ENCODE peak calls at places on chromosomes 16 and 17, in five cellular contexts. C, J, V, F and G are unnamed samples.

GRCh38 chr17:57875109-57876022 is 25.5 kb upstream of the MRPS23 start:
- DNase-seq in C (peak; percentile 88), J (peak; percentile 94), V (peak; percentile 71), F (no peak), G (peak; percentile 94)

GRCh38 chr17:7213895-7214299 is 5.7 kb downstream of the DLG4 start:
- DNase-seq in C (no peak), J (no peak), V (peak; percentile 71), F (no peak), G (peak; percentile 99)

GRCh38 chr16:75385507-75386152 is 47.7 kb downstream of the CFDP1 start:
- DNase-seq in C (no peak), J (no peak), V (no peak), F (peak; percentile 60), G (no peak)

GRCh38 chr17:72497915-72498314 is 377.1 kb downstream of the SOX9 start:
- DNase-seq in C (no peak), J (no peak), V (no peak), F (no peak), G (no peak)

GRCh38 chr16:72833491-72833890 is 214.4 kb downstream of the ZFHX3 start:
- DNase-seq in C (no peak), J (no peak), V (no peak), F (no peak), G (no peak)

GRCh38 chr16:22191966-22192260 is 14.2 kb upstream of the EEF2K start:
- DNase-seq in C (no peak), J (no peak), V (no peak), F (no peak), G (no peak)

GRCh38 chr17:77606146-77606864 is 352.2 kb upstream of the TNRC6C start:
- DNase-seq in C (no peak), J (no peak), V (no peak), F (no peak), G (no peak)

GRCh38 chr16:64147941-64148340 is 973.9 kb downstream of the CDH11 start:
- DNase-seq in C (no peak), J (no peak), V (no peak), F (no peak), G (no peak)

GRCh38 chr16:80932725-80933124 is 74.0 kb downstream of the CMC2 start:
- DNase-seq in C (peak; percentile 73), J (peak; percentile 22), V (peak; percentile 28), F (no peak), G (no peak)

GRCh38 chr17:17205368-17206148 is 575 bp downstream of the PLD6 start:
- DNase-seq in C (peak; percentile 78), J (no peak), V (peak; percentile 73), F (peak; percentile 52), G (peak; percentile 59)

GRCh38 chr17:66665194-66665593 is 169.7 kb upstream of the CACNG5 start:
- DNase-seq in C (no peak), J (no peak), V (no peak), F (no peak), G (no peak)

GRCh38 chr17:2396568-2397246 is 4.2 kb downstream of the MNT start:
- DNase-seq in C (peak; percentile 95), J (peak; percentile 89), V (peak; percentile 93), F (peak; percentile 37), G (peak; percentile 99)

GRCh38 chr17:46962374-46962790 is 16.7 kb downstream of the RPRML start:
- DNase-seq in C (peak; percentile 32), J (no peak), V (no peak), F (no peak), G (no peak)

DNA sequence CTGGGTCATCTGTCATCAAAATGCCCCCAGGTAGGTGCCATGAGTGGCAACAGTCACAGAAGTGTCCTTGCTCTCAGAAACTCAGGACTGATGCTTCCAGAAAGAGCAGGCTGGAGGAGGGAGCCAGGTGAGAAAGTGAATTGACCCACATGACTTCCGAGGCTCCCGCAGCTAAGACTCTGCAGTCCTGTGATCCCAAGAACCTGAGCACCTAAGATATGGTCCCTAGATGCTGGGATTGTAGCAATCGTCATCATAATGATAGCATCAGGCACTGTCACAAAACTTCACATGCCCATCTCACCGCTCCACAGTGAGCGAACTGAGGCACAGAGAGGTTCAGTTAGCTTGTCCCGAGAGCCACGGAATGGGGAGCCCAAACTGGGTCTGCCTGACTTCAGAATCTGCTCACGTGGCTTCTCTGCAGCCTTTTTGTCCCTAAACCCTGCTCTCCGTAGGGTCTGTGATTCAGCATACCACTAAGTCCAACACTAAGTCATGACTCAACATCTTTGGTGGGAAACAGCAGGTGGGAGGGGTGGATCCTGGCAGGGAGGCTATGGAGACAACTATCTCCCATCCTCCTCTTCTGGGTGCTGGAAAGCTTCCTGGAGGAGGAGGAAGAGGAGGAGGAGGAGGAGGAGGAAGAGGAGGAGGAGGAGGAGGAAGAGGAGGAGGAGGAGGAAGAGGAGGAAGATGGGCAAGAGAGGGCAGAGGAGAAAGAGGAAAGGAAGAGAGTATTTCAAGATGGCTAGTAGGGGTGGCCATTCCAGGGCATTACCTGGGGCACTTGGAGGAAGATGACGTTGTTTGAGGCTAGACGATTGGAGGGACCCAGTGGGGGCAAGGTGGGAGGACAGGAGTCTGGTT is 55.5 kb upstream of the DLX4 start:
- DNase-seq in C (no peak), J (no peak), V (no peak), F (no peak), G (no peak)
- H3K4me1 ChIP-seq in C (no peaks in the 10 kb centered on the region), J (no peaks in the 10 kb centered on the region), V (peaks cover 15% of the 10 kb centered on the region), F (peaks cover 5% of the 10 kb centered on the region), G (peaks cover 4% of the 10 kb centered on the region)

DNA sequence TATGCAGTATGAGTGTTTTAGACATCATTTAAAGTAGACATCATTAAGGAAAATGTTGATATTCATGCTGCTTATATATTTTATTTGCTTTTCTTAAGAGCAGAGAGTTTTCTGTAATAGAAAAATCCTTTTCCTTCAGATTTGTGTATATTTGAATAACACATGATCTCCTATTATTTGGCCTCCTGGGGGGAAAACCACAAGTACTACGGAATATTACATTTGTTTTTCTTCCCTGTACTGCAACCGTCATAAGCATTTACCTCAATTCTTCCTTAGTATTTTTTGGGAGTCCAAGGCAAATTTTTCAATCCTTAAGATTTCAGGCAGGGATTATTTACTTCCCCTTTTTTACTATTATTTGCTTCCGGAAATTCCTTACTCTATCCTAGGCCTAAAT is 6.0 kb downstream of the RSPRY1 start:
- DNase-seq in C (no peak), J (no peak), V (no peak), F (no peak), G (no peak)
- H3K4me1 ChIP-seq in C (peaks cover 45% of the 10 kb centered on the region), J (no peaks in the 10 kb centered on the region), V (peaks cover 92% of the 10 kb centered on the region), F (peaks cover 21% of the 10 kb centered on the region), G (no peaks in the 10 kb centered on the region)

DNA sequence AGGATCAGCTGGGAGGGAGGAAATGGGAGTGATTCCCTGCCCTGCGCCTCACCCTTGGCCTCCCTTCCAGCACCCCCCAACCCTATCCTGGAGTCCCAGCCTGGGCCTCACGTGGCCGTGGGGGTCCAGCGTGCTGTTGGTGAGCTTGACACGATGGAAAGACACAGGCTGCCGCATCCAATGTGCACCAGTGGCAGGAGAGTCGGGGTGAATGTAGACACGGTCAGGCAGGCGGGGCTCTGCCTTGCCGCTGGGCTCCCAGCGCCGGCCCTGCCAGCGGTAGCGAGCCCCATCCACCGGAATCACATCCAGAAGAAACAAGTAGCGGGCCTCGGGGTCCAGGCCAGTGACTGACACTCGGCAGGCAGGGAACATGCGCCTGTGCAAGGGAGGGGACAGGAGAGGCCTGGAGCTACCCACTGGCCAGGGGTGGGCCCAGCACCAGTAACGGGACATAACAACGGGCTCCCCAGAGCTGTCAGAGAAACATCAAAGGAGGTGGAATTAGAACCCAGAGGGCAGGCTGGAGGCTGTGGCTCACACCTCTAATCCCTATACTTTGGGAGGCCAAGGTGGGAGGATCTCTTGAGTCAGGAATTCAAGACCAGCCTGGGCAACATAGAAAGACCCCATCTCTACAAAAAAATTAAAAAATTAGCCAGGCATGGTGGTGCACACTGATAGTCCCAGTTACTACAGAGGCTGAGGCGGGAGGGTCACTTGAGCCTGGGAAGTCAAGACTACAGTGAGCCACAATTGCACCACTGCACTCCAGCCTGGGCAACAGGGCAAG is 2.7 kb downstream of the TBX6 start:
- DNase-seq in C (peak; percentile 60), J (no peak), V (no peak), F (no peak), G (no peak)
- H3K4me1 ChIP-seq in C (peaks cover 28% of the 10 kb centered on the region), J (peaks cover 5% of the 10 kb centered on the region), V (peaks cover 29% of the 10 kb centered on the region), F (peaks cover 40% of the 10 kb centered on the region), G (no peaks in the 10 kb centered on the region)

GRCh38 chr16:89473791-89474414 is 16.5 kb downstream of the ANKRD11 start:
- DNase-seq in C (no peak), J (no peak), V (no peak), F (no peak), G (no peak)
- H3K4me1 ChIP-seq in C (peaks cover 79% of the 10 kb centered on the region), J (peaks cover 5% of the 10 kb centered on the region), V (peaks cover 96% of the 10 kb centered on the region), F (peaks cover 95% of the 10 kb centered on the region), G (peaks cover 5% of the 10 kb centered on the region)

DNA sequence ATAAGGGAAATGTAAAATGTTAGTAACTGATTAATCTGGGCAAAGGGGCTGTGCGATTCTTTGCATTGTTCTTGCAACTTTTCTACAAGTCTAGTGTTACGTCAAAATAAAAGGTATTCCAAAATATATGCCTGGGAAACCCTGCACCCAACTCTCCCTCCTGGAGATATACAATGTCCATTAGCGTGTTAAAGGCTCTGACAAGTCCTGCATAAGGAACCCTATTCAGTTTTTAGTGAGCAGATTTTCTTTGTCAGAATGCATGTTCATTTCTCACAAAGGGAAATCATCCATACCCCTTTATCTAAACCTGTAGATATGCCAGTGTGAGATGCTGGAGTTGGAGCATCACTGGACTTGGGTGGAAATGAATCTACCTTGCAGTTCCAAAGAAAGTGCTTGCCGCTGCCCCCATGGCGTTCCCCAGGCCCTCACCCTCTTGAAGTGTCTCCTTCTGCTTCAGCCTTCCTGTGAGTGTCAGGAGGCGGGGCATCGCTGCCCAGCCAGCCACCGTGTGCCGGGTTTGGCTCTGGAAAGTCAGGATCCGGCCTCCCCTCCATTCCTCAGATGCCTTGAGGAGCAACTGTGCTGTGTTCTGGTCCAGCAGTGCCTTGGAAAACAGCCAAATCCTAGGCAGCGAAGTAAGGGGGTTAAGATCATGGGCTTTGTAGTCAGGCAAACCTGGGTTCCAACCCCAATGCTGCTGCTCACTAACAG is 85.5 kb downstream of the RMI2 start:
- DNase-seq in C (no peak), J (no peak), V (no peak), F (no peak), G (no peak)
- H3K4me1 ChIP-seq in C (no peaks in the 10 kb centered on the region), J (no peaks in the 10 kb centered on the region), V (no peaks in the 10 kb centered on the region), F (no peaks in the 10 kb centered on the region), G (no peaks in the 10 kb centered on the region)

GRCh38 chr16:10982430-10983174 is 38.2 kb downstream of the CLEC16A start:
- DNase-seq in C (no peak), J (no peak), V (no peak), F (no peak), G (no peak)

GRCh38 chr16:10979717-10980601 is 35.6 kb downstream of the CLEC16A start:
- DNase-seq in C (no peak), J (peak; percentile 95), V (no peak), F (no peak), G (peak; percentile 70)

GRCh38 chr16:10980811-10981210 is 36.4 kb downstream of the CLEC16A start:
- DNase-seq in C (no peak), J (no peak), V (no peak), F (no peak), G (no peak)

GRCh38 chr16:10983175-10983558 is 38.8 kb downstream of the CLEC16A start:
- DNase-seq in C (no peak), J (no peak), V (peak; percentile 44), F (no peak), G (no peak)

GRCh38 chr16:10981697-10982216 is 37.4 kb downstream of the CLEC16A start:
- DNase-seq in C (no peak), J (no peak), V (no peak), F (no peak), G (peak; percentile 70)
- H3K4me1 ChIP-seq in C (peaks cover 20% of the 10 kb centered on the region), J (peaks cover 5% of the 10 kb centered on the region), V (peaks cover 35% of the 10 kb centered on the region), F (peaks cover 15% of the 10 kb centered on the region), G (no peaks in the 10 kb centered on the region)